ENCODE peak calls at places on chromosomes 4 and X, in six cellular contexts. T, W, V, K, U and L are unnamed samples.

GRCh38 chr4:110104661-110105060 is 93.8 kb downstream of the ELOVL6 start:
- DNase-seq in T (no peak), K (no peak), V (no peak), U (no peak), W (no peak), L (no peak)

GRCh38 chr4:17812125-17812524 is 1.3 kb downstream of the NCAPG start:
- DNase-seq in T (no peak), W (no peak), V (no peak), U (no peak), K (no peak), L (no peak)

GRCh38 chr4:153223935-153224334 is 19.7 kb downstream of the TRIM2 start:
- DNase-seq in U (peak), W (peak), V (peak), T (peak), K (no peak), L (no peak)

GRCh38 chrX:8684201-8684600 is 47.7 kb downstream of the ANOS1 start:
- DNase-seq in W (no peak), K (no peak), V (no peak), T (no peak), U (no peak), L (no peak)

GRCh38 chr4:149264093-149264733 is 551.4 kb downstream of the IQCM start:
- DNase-seq in V (peak), K (no peak), T (peak), W (peak), U (peak), L (no peak)

GRCh38 chrX:57453901-57454300 is 137.9 kb upstream of the ZXDB start:
- DNase-seq in V (no peak), U (peak), W (no peak), K (no peak), T (no peak), L (no peak)

GRCh38 chrX:9279271-9279596 is 185.6 kb upstream of the TBL1X start:
- DNase-seq in W (no peak), U (peak), T (no peak), K (no peak), V (peak), L (no peak)

GRCh38 chr4:173095022-173095421 is 73.6 kb upstream of the GALNT7 start:
- DNase-seq in W (no peak), K (no peak), U (no peak), V (no peak), T (no peak), L (no peak)

GRCh38 chr4:87118826-87119225 is 101.6 kb downstream of the KLHL8 start:
- DNase-seq in V (peak), K (no peak), W (peak), U (peak), T (no peak), L (no peak)

GRCh38 chr4:122458625-122459024 is 2.1 kb upstream of the IL2 start:
- DNase-seq in K (no peak), T (no peak), W (peak), U (peak), V (peak), L (no peak)

GRCh38 chrX:46758163-46758955 is 559 bp downstream of the SLC9A7 start:
- DNase-seq in K (no peak), V (peak), W (peak), T (no peak), U (no peak), L (no peak)

GRCh38 chr4:58590714-58591113 is 1480.5 kb upstream of the IGFBP7 start:
- DNase-seq in T (no peak), U (no peak), V (no peak), W (no peak), K (no peak), L (no peak)

GRCh38 chrX:2387614-2388239 is 113.0 kb downstream of the DHRSX start:
- DNase-seq in W (peak), T (no peak), V (no peak), U (no peak), K (no peak), L (no peak)

GRCh38 chr4:168569066-168569908 is 72.4 kb downstream of the PALLD start:
- DNase-seq in U (peak), V (no peak), W (peak), K (peak), T (peak), L (no peak)

GRCh38 chr4:111671756-111672155 is 473.5 kb upstream of the FAM241A start:
- DNase-seq in K (no peak), W (no peak), T (no peak), U (no peak), V (no peak), L (no peak)

GRCh38 chrX:64885850-64886249 is 90.4 kb downstream of the ZC4H2 start:
- DNase-seq in T (no peak), W (no peak), K (no peak), U (no peak), V (no peak), L (no peak)

GRCh38 chr4:154033921-154034320 is 245.0 kb upstream of the SFRP2 start:
- DNase-seq in T (no peak), V (no peak), K (no peak), U (no peak), W (no peak), L (no peak)

GRCh38 chr4:36773467-36773866 is 471.1 kb upstream of the NWD2 start:
- DNase-seq in W (no peak), U (no peak), K (no peak), V (no peak), T (no peak), L (no peak)

GRCh38 chr4:95415346-95415771 is 133.4 kb downstream of the UNC5C start:
- DNase-seq in W (peak), K (no peak), V (peak), U (peak), T (no peak), L (no peak)

GRCh38 chrX:77639820-77640219 is 146.2 kb downstream of the ATRX start:
- DNase-seq in T (no peak), U (no peak), V (no peak), W (no peak), K (no peak), L (no peak)

GRCh38 chr4:55075823-55076418 is 49.5 kb downstream of the KDR start:
- DNase-seq in T (no peak), K (no peak), U (no peak), V (peak), W (peak), L (no peak)

GRCh38 chr4:147916351-147916750 is 184.5 kb downstream of the ARHGAP10 start:
- DNase-seq in W (peak), K (no peak), T (no peak), V (peak), U (no peak), L (no peak)

GRCh38 chr4:25703731-25704388 is 48.2 kb downstream of the SLC34A2 start:
- DNase-seq in U (peak), W (peak), K (no peak), T (no peak), V (no peak), L (no peak)

GRCh38 chr4:184420881-184421416 is 53.4 kb downstream of the IRF2 start:
- DNase-seq in K (no peak), T (no peak), V (no peak), W (no peak), U (no peak), L (no peak)

GRCh38 chr4:54254116-54254914 is 25.2 kb downstream of the PDGFRA start:
- DNase-seq in V (peak), U (no peak), W (peak), T (no peak), K (no peak), L (no peak)

GRCh38 chr4:93814722-93815121 is 13.8 kb upstream of the ATOH1 start:
- DNase-seq in T (peak), V (no peak), U (no peak), W (no peak), K (no peak), L (peak)

GRCh38 chr4:100682477-100683218 is 164.8 kb upstream of the EMCN start:
- DNase-seq in W (no peak), K (no peak), U (no peak), T (no peak), V (no peak), L (no peak)

GRCh38 chr4:119750771-119751170 is 122.2 kb upstream of the PDE5A start:
- DNase-seq in W (peak), T (no peak), V (peak), U (peak), K (no peak), L (no peak)

GRCh38 chrX:56233100-56233499 is 944 bp downstream of the KLF8 start:
- DNase-seq in U (peak), K (peak), T (no peak), V (no peak), W (no peak), L (no peak)
- H3K4me3 ChIP-seq in U (peak), K (peak), T (peak), V (peak), W (peak), L (peak)

GRCh38 chr4:137526681-137527080 is 5.6 kb downstream of the PCDH18 start:
- DNase-seq in T (no peak), V (no peak), K (no peak), U (no peak), W (no peak), L (no peak)
- TF ChIP-seq CTCF in T (no peak), V (no peak), K (no peak), U (no peak), W (no peak), L (no peak)

DNA sequence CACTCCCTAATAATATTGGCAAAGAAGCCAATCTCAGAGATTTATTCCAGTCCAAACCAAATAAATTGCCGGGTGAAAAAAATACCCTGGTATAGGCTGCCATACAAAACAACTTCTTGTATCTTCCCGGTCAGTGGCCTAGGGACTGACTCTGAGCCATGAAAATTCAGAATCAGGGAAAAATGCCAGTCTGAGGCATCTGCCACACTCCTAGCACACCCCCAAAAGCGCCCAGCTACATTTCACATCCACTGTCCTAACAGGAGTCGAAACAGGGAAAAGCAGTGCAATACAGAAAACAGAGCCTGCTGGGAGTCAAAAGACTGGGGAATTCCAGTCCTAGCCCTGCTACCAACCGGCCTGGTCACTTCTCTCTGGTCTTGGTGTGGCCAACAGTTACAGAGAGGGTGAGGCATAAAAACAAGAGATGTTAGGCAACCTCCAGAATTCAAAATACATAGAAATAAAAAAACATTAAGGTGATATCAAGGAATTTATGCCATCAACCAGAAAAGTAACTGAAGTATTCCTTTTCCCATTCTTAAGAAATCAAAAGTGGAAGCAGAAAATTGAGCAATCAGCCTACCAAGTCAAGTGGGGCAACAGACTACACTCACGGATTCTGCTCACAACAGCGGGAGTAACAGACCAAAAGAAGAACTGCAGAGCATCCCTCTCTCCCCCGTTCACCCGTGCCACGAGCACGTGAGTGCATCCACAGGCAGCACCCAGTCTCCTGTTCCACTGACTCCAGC is 29.5 kb downstream of the AFAP1 start:
- DNase-seq in U (peak), W (peak), T (no peak), V (no peak), K (peak), L (no peak)
- H3K4me3 ChIP-seq in U (peak), W (no peak), T (no peak), V (no peak), K (peak), L (peak)

DNA sequence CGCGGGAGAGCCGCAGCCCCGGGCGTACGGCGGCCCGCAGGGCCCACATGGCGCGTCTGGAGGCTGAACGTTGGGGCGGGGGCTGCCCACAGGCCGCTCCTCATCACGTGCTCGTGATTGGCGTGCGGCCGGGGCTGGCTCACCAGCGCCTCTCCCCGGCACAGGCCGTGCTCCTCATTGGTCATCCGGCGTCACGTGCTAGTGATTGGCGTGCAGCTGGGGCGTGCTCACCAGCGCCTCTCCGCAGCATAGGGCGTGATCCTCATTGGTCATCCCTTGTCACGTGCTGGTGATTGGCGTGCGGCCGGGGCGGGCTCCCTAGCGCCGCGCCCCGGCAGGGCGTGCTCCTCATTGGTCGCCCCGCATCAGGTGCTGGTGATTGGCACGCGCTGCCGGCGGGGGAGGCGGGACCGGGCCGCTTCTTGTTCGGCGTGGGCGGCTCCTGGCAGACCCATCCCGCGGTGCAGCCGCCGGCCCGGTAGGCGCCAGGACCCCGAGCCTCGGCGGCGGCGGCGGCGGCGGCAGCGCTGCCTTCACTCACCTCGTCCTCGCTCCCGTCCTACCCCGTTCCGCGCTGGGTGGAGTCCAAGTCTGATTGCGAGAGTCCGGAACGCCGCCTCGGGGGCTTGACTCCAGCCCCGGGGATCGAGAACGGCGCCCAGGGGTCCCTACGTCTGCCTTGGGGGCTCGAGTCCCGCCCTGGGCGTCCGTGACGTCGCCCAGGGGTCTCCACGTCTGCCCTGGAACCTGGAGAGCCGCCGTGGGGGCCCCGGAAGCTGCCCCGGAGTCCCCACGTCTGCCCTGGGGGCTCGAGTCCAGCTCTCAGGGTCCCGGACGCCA is at the start of gene GTPBP6:
- DNase-seq in U (peak), T (peak), V (peak), K (peak), W (peak), L (peak)
- TF ChIP-seq CTCF in U (no peak), T (no peak), V (peak), K (no peak), W (peak), L (peak)

GRCh38 chrX:69991685-69992084 is 58.1 kb downstream of the AWAT2 start:
- DNase-seq in U (no peak), W (no peak), T (no peak), V (no peak), K (no peak), L (no peak)

GRCh38 chrX:69996102-69996468 is 53.7 kb downstream of the AWAT2 start:
- DNase-seq in W (no peak), T (no peak), K (no peak), U (no peak), V (no peak), L (no peak)

GRCh38 chrX:70001269-70001668 is 48.5 kb downstream of the AWAT2 start:
- DNase-seq in W (no peak), K (no peak), U (peak), V (no peak), T (peak), L (no peak)

GRCh38 chrX:69993494-69993893 is 56.2 kb downstream of the AWAT2 start:
- DNase-seq in K (no peak), T (no peak), W (no peak), V (no peak), U (no peak), L (no peak)

GRCh38 chrX:69995400-69996101 is 54.2 kb downstream of the AWAT2 start:
- DNase-seq in T (no peak), W (no peak), K (no peak), V (no peak), U (no peak), L (no peak)
- H3K4me3 ChIP-seq in T (no peak), W (no peak), K (no peak), V (no peak), U (no peak), L (no peak)

GRCh38 chr4:6263541-6264540 is 5.8 kb upstream of the WFS1 start:
- DNase-seq in W (peak), T (peak), U (peak), K (peak), V (peak), L (peak)
- TF ChIP-seq CTCF in W (peak), T (peak), U (peak), K (peak), V (peak), L (peak)